ENCODE peak calls at places on chromosomes 6 and 20, in six cellular contexts. F is H9, U is neuronal stem cell, G is IMR-90, D is H1, S is mesenchymal stem cell. B is an unnamed sample.

GRCh38 chr20:17617212-17617867 is 47.5 kb downstream of the DSTN start:
- DNase-seq in G (no peak), U (peak), S (peak), D (no peak), F (peak), B (peak)

GRCh38 chr6:16688984-16689636 is 72.2 kb downstream of the ATXN1 start:
- DNase-seq in D (no peak), G (peak), S (peak), U (no peak), F (no peak), B (no peak)

GRCh38 chr6:8672882-8673281 is 237.5 kb upstream of the SLC35B3 start:
- DNase-seq in U (no peak), G (no peak), D (no peak), S (no peak), F (no peak), B (no peak)

GRCh38 chr6:36729169-36729549 is 31.5 kb downstream of the RAB44 start:
- DNase-seq in D (no peak), G (no peak), U (no peak), F (no peak), S (no peak), B (no peak)

GRCh38 chr6:16751251-16751946 is 9.9 kb downstream of the ATXN1 start:
- DNase-seq in U (no peak), F (no peak), G (peak), S (peak), D (no peak), B (no peak)

GRCh38 chr20:1075564-1075963 is 42.8 kb upstream of the PSMF1 start:
- DNase-seq in G (no peak), U (no peak), S (no peak), D (no peak), F (no peak), B (no peak)

GRCh38 chr6:161228911-161229591 is 44.8 kb downstream of the AGPAT4 start:
- DNase-seq in U (peak), S (peak), G (peak), F (no peak), D (no peak), B (peak)

GRCh38 chr6:149924933-149925252 is 2.0 kb upstream of the RAET1G start:
- DNase-seq in U (no peak), S (no peak), D (no peak), F (no peak), G (no peak), B (no peak)

GRCh38 chr6:27771240-27771639 is 141.0 kb downstream of the OR2B2 start:
- DNase-seq in G (no peak), S (no peak), F (no peak), D (no peak), U (no peak), B (no peak)

GRCh38 chr6:116287668-116288282 is 8.0 kb upstream of the TSPYL1 start:
- DNase-seq in U (peak), F (no peak), G (peak), D (no peak), S (peak), B (peak)

GRCh38 chr6:46648869-46649488 is 3.6 kb downstream of the CYP39A1 start:
- DNase-seq in F (no peak), S (peak), U (no peak), D (no peak), G (no peak), B (no peak)

GRCh38 chr20:56731041-56731440 is 101.9 kb downstream of the TFAP2C start:
- DNase-seq in D (no peak), U (no peak), G (no peak), S (no peak), F (no peak), B (no peak)

GRCh38 chr6:18148304-18149025 is 6.4 kb downstream of the TPMT start:
- DNase-seq in G (peak), F (no peak), D (no peak), S (peak), U (no peak), B (no peak)

GRCh38 chr20:4074877-4075455 is 59.6 kb upstream of the RNF24 start:
- DNase-seq in F (no peak), G (no peak), S (no peak), D (no peak), U (no peak), B (no peak)

GRCh38 chr20:62321521-62321948 is 18.7 kb downstream of the ADRM1 start:
- DNase-seq in S (peak), F (peak), D (no peak), G (no peak), U (no peak), B (peak)

GRCh38 chr6:82959385-82959941 is 106.2 kb downstream of the UBE3D start:
- DNase-seq in U (peak), D (peak), S (peak), G (peak), F (peak), B (peak)

GRCh38 chr6:156396068-156396771 is 381.0 kb upstream of the ARID1B start:
- DNase-seq in S (no peak), F (no peak), D (no peak), U (peak), G (no peak), B (no peak)

GRCh38 chr6:55069132-55069781 is 105.1 kb upstream of the HCRTR2 start:
- DNase-seq in S (peak), F (peak), G (peak), U (peak), D (peak), B (peak)

GRCh38 chr20:38827770-38828281 is 22.3 kb downstream of the PPP1R16B start:
- DNase-seq in D (no peak), G (no peak), S (no peak), U (no peak), F (no peak), B (no peak)

GRCh38 chr6:136134275-136134674 is 115.8 kb downstream of the MTFR2 start:
- DNase-seq in S (no peak), G (no peak), D (no peak), F (no peak), U (no peak), B (no peak)
- H2BK5ac ChIP-seq in S (no peak), G (no peak), D (no peak), F (no peak), U (no peak), B (no peak)

GRCh38 chr6:74733830-74734591 is 471.8 kb downstream of the COL12A1 start:
- DNase-seq in S (peak), U (no peak), F (no peak), G (no peak), D (no peak), B (no peak)
- H3K27ac ChIP-seq in S (no peak), U (no peak), F (no peak), G (no peak), D (no peak), B (no peak)

GRCh38 chr6:43075791-43076092 is 372 bp upstream of the PTK7 start:
- DNase-seq in G (no peak), D (no peak), F (no peak), S (no peak), U (no peak), B (no peak)

GRCh38 chr6:43077981-43078411 is 1.9 kb downstream of the PTK7 start:
- DNase-seq in G (peak), F (peak), U (no peak), D (no peak), S (peak), B (peak)

GRCh38 chr6:43076093-43076927 is at the start of gene PTK7:
- DNase-seq in S (peak), D (no peak), U (peak), G (peak), F (peak), B (peak)

GRCh38 chr6:43078651-43079050 is 2.5 kb downstream of the PTK7 start:
- DNase-seq in D (no peak), U (no peak), S (peak), F (no peak), G (peak), B (no peak)

DNA sequence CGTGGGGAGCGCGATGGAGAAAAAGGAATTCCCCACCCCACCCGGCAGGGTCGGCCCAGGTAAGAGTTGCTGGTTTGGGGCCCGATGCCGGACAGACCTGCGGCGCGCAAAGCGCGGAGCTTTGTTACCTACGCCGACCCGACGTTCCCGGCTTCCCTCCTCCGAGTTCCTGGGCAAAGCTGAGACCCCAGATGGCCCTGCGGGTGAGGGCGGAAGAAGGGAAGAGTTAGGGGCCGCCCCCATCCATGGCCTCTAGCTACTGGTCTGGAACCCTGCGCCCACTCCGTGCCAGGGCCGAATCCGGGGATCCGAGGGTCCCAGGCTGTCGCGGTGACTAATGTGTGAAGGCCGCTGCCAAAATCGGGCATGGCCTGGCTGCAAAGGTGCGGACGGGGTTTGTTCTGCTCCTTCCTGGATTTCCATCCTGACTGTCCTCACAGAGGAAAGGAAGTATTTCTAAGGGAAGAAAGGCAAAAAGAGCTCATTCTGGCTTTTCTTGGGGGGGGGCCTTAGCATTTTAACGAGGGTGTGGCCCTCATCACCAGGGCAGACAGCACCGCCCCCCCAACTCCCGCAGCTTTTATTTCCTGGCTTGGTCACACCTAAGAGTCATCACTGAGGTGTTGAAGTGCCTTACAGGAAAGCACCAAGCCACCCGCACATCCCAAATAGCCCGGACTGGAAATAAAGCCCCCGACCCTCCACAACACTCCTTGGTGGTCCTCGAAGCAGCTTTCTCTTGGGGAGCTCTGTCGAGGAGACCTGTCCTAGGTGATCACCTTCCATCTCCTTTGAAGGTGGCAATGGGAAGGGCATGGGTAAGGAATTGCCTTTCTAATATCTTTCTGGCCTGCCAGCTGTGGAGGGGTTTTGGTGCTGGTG is 1.1 kb downstream of the PTK7 start:
- DNase-seq in G (peak), U (no peak), S (peak), D (no peak), F (peak), B (peak)
- H2BK5ac ChIP-seq in G (peak), U (peak), S (peak), D (peak), F (no peak), B (peak)

DNA sequence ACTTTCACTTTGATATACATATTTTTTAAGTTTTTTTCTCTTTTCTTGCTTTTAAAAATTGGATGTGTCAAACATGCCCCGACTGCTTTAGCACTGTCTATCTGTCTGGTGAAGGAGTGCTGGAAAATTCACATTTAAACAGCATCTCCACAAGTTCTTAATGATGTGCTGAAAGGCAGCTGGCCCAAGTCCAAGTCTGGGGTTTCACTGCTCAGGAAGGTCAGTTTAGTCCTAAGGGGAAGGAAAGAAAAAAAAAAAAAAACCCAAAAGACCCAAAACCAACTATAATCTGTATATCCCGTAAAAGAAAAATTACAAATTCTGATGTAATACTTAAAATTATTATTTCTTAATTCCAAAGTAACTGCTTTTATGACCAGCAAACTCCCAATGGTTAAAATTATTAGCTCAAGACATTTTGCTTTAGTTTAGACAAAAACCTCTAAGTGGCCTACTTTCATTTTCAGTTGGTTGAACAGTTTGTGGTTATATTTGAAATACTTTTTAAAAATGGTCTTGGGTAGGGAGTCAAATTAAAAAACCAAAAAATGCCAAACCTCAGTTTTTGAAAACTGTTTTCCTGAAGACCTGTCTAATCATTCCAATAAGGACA is 79.5 kb upstream of the PREP start:
- DNase-seq in F (no peak), S (peak), D (no peak), G (peak), U (no peak), B (no peak)
- H3K27ac ChIP-seq in F (no peak), S (no peak), D (no peak), G (no peak), U (no peak), B (no peak)

B was measured in mesendoderm.